ENCODE peak calls at places on chromosomes 12 and 14, in six cellular contexts. S is AML-193; C is fibroblast of lung; X is AG04450; H is stimulated activated CD4-positive, alpha-beta T cell treated with anti-CD3 and anti-CD28 coated beads, Interleukin-2, amount 100 ng/mL, for 24 hours; J is left cardiac atrium. D is an unnamed sample.

GRCh38 chr12:52337054-52337453 is 15.9 kb upstream of the KRT83 start:
- DNase-seq in S (no peak), C (no peak), X (no peak), H (no peak), J (no peak), D (no peak)

GRCh38 chr12:108210001-108210400 is 80.9 kb downstream of the WSCD2 start:
- DNase-seq in S (no peak), C (no peak), X (no peak), J (no peak), H (no peak), D (no peak)

GRCh38 chr12:6827982-6828670 is at the start of gene P3H3:
- DNase-seq in H (no peak), X (no peak), S (no peak), C (peak), J (peak), D (peak)

GRCh38 chr14:73753043-73753886 is 39.1 kb upstream of the PNMA1 start:
- DNase-seq in J (peak), S (peak), C (no peak), X (no peak), H (peak), D (peak)

GRCh38 chr12:120126635-120127005 is 10.1 kb upstream of the RAB35 start:
- DNase-seq in J (peak), S (peak), X (no peak), C (no peak), H (no peak), D (no peak)

GRCh38 chr12:29216797-29217583 is 67.9 kb downstream of the FAR2 start:
- DNase-seq in S (peak), C (no peak), H (no peak), J (no peak), X (no peak), D (no peak)

GRCh38 chr12:31687101-31687527 is 27.6 kb downstream of the ETFBKMT start:
- DNase-seq in H (no peak), X (no peak), J (no peak), C (no peak), S (peak), D (no peak)

GRCh38 chr12:34303091-34303870 is 281.0 kb downstream of the ALG10 start:
- DNase-seq in C (no peak), J (no peak), S (no peak), X (no peak), H (no peak), D (no peak)

GRCh38 chr12:68675098-68675842 is 11.5 kb upstream of the NUP107 start:
- DNase-seq in H (peak), C (no peak), S (no peak), J (peak), X (no peak), D (peak)

GRCh38 chr12:104136577-104136976 is 1.4 kb downstream of the NFYB start:
- DNase-seq in S (no peak), J (no peak), X (no peak), H (no peak), C (peak), D (no peak)

GRCh38 chr14:65304239-65304638 is 108.3 kb upstream of the FUT8 start:
- DNase-seq in X (no peak), C (no peak), J (no peak), S (no peak), H (no peak), D (no peak)

GRCh38 chr12:49622501-49623141 is 740 bp upstream of the PRPF40B start:
- DNase-seq in J (no peak), S (no peak), H (peak), C (no peak), X (no peak), D (no peak)

GRCh38 chr12:49624919-49625577 is 1.7 kb downstream of the PRPF40B start:
- DNase-seq in J (no peak), H (peak), S (no peak), C (no peak), X (no peak), D (no peak)

GRCh38 chr12:102316723-102317122 is 119.1 kb upstream of the PMCH start:
- DNase-seq in J (no peak), S (no peak), H (no peak), C (no peak), X (no peak), D (no peak)